ENCODE peak calls at places on chromosomes 2 and 18, in six cellular contexts. F is H9, Z is IMR-90, J is mesenchymal stem cell, D is H1, A is trophoblast cell. N is an unnamed sample.

GRCh38 chr2:217077841-217078407 is 218.1 kb upstream of the TNP1 start:
- DNase-seq in F (no peak), Z (peak; percentile 69), J (peak; percentile 62), D (no peak), A (no peak), N (no peak)

GRCh38 chr2:66434679-66435548 is at the start of gene MEIS1:
- DNase-seq in F (peak; percentile 90), Z (peak; percentile 100), J (peak; percentile 99), D (no peak), A (peak; percentile 89), N (no peak)

GRCh38 chr2:182416861-182417260 is 10.0 kb downstream of the PDE1A start:
- DNase-seq in F (no peak), Z (no peak), J (no peak), D (no peak), A (no peak), N (no peak)

GRCh38 chr2:55230551-55230950 is 1.5 kb downstream of the CLHC1 start:
- DNase-seq in F (no peak), Z (no peak), J (no peak), D (no peak), A (no peak), N (no peak)

GRCh38 chr2:187644991-187645390 is 90.8 kb upstream of the TFPI start:
- DNase-seq in F (no peak), Z (no peak), J (no peak), D (no peak), A (peak; percentile 18), N (no peak)

GRCh38 chr2:29250977-29251376 is 135.8 kb downstream of the CLIP4 start:
- DNase-seq in F (no peak), Z (no peak), J (no peak), D (no peak), A (no peak), N (no peak)

GRCh38 chr2:149715005-149715592 is 127.5 kb upstream of the MMADHC start:
- DNase-seq in F (peak; percentile 66), Z (peak; percentile 55), J (peak; percentile 56), D (peak; percentile 21), A (peak; percentile 59), N (peak; percentile 6)

GRCh38 chr2:102619414-102620319 is at the start of gene SLC9A2:
- DNase-seq in F (peak; percentile 68), Z (no peak), J (no peak), D (no peak), A (peak; percentile 55), N (peak; percentile 48)

GRCh38 chr2:40654346-40654745 is 202.5 kb upstream of the SLC8A1 start:
- DNase-seq in F (no peak), Z (no peak), J (no peak), D (no peak), A (no peak), N (no peak)

GRCh38 chr2:112938904-112939303 is 27.9 kb downstream of the IL37 start:
- DNase-seq in F (no peak), Z (peak; percentile 13), J (peak; percentile 17), D (no peak), A (no peak), N (no peak)

GRCh38 chr2:32852821-32853220 is 93.9 kb upstream of the LTBP1 start:
- DNase-seq in F (no peak), Z (no peak), J (no peak), D (no peak), A (no peak), N (no peak)

GRCh38 chr2:229901819-229902218 is 20.0 kb downstream of the TRIP12 start:
- DNase-seq in F (no peak), Z (peak; percentile 73), J (peak; percentile 69), D (no peak), A (peak; percentile 23), N (no peak)

GRCh38 chr18:9992300-9992987 is 78.6 kb downstream of the VAPA start:
- DNase-seq in F (no peak), Z (no peak), J (peak; percentile 44), D (no peak), A (no peak), N (no peak)

GRCh38 chr2:550860-551259 is 126.3 kb downstream of the TMEM18 start:
- DNase-seq in F (no peak), Z (no peak), J (no peak), D (no peak), A (no peak), N (no peak)

GRCh38 chr2:14749869-14750268 is 117.4 kb downstream of the LRATD1 start:
- DNase-seq in F (no peak), Z (peak; percentile 41), J (no peak), D (no peak), A (peak; percentile 26), N (no peak)

GRCh38 chr2:107633580-107634147 is 193.0 kb upstream of the RGPD4 start:
- DNase-seq in F (no peak), Z (peak; percentile 85), J (peak; percentile 84), D (no peak), A (peak; percentile 63), N (no peak)

GRCh38 chr2:46232860-46233259 is 64.3 kb upstream of the EPAS1 start:
- DNase-seq in F (no peak), Z (no peak), J (no peak), D (no peak), A (no peak), N (no peak)

GRCh38 chr18:58394607-58395425 is 234.1 kb downstream of the ALPK2 start:
- DNase-seq in F (peak; percentile 11), Z (peak; percentile 46), J (peak; percentile 21), D (no peak), A (no peak), N (no peak)

GRCh38 chr2:64831134-64831976 is 157.8 kb upstream of the SLC1A4 start:
- DNase-seq in F (peak; percentile 85), Z (peak; percentile 89), J (peak; percentile 95), D (no peak), A (peak; percentile 98), N (peak; percentile 41)

GRCh38 chr2:218401834-218402370 is 2.2 kb downstream of the CTDSP1 start:
- DNase-seq in F (no peak), Z (no peak), J (no peak), D (no peak), A (no peak), N (no peak)

GRCh38 chr2:218400930-218401833 is 1.5 kb downstream of the CTDSP1 start:
- DNase-seq in F (no peak), Z (no peak), J (no peak), D (no peak), A (no peak), N (no peak)

GRCh38 chr2:218398437-218399390 is 954 bp upstream of the CTDSP1 start:
- DNase-seq in F (peak; percentile 39), Z (peak; percentile 45), J (peak; percentile 84), D (no peak), A (peak; percentile 69), N (peak; percentile 31)

GRCh38 chr2:218399391-218400166 is at the start of gene CTDSP1:
- DNase-seq in F (peak; percentile 95), Z (peak; percentile 96), J (peak; percentile 98), D (peak; percentile 76), A (peak; percentile 89), N (peak; percentile 91)

DNA sequence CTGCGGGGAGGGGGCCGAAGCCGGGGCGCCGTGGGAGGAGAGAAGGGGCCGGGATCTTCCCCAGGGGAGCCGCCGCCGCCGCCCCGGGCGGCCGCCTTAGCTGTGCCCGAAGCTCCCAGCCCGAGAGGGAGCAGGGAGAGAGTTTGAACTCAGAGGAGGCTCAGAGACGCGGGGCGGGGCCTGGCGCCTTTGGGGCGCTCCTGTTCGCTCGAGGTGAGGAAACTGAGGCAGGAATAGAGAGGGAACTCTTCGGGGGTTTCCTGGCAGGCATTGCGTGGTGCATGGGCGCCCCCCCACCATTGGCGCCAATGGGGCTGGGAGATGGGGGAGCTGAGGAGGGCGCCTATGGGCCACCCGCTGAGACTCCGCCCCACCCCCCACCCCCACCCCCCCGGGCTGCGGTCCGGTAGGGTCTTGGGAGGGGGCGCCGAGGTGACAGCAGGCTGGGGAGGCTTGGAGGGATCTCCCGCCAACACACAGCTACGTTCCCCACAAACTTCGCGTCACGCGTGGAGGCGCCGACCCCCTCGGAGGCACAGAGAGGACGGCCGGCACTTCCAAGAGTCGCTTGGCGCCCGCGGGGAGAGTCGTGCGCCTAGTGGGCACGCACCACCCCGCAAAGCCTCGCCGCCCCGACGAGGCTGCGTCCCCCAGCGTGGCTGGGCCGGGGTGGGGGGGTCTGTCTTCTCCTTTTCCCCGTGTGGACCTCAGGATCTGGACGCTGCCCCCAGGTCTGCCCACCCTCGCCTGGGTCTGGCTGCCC is 680 bp downstream of the CTDSP1 start:
- DNase-seq in F (peak; percentile 60), Z (no peak), J (peak; percentile 47), D (no peak), A (peak; percentile 31), N (peak; percentile 30)
- H3K18ac ChIP-seq in F (no peak overlapping the region), Z (peak overlapping the region; percentile 53), J (peak overlapping the region; percentile 91), D (peak overlapping the region; percentile 93), A (peak overlapping the region; percentile 93), N (peak overlapping the region; percentile 98)

GRCh38 chr2:62641410-62641843 is 64.1 kb upstream of the EHBP1 start:
- DNase-seq in F (no peak), Z (no peak), J (peak; percentile 39), D (no peak), A (no peak), N (no peak)
- H2AFZ ChIP-seq in F (no peak overlapping the region), Z (no peak overlapping the region), J (no peak overlapping the region), D (no peak overlapping the region), A (no peak overlapping the region), N (no peak overlapping the region)

DNA sequence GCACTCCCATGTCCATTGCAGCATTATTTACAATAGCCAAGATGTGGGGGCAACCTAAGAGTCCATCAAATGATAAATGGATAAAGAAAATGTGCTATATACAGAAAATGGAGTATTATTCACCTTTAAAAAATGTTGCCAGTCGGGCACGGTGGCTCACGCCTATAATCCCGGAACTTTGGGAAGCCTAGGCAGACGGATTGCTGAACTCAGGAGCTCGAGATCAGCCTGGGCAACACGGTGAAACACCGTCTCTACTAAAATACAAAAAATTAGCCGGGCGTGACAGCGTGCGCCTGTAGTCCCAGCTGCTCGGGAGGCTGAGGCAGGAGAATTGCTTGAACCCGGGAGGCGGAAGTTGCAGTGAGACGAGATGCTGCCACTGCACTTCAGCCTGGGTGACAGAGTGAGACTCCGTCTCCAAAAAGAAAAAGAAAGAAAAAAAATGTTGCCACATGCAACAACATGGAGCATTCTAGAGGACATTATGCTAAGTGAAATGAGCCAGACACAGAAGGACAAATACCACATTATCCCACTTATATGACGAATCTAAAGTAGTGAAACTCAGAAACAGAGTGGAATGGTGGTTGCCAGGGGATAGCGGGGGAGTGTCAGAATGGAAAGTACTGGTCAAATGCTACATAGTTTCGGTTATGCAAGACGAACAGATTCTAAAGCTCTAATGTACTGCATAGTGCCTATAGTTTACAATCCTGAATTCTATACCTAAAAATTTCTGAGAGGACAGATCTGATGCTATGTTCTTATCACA is 1385.6 kb upstream of the TMEFF2 start:
- DNase-seq in F (no peak), Z (no peak), J (no peak), D (no peak), A (peak; percentile 62), N (no peak)
- H3K27ac ChIP-seq in F (no peak overlapping the region), Z (no peak overlapping the region), J (no peak overlapping the region), D (no peak overlapping the region), A (no peak overlapping the region), N (no peak overlapping the region)

DNA sequence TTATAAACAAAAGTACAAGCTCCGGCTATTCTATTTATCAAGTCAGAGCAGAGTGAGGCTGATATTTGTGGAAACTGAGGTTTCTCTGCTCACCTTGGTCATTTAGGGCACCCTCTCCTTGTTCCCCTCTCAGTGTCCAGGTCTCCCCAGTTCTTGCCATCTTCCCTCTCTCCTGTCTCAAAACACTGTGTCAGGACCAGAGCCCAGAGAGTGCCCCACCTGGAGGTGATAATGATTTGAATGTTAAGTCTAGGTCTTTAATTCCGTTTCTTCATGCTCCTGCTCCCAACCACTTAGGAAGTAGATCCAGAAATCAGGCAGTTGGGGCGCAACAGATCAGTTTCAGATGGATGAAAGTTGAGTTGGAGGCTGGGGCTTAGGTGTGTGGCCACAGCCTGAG is 9.2 kb upstream of the ADCY3 start:
- DNase-seq in F (no peak), Z (no peak), J (no peak), D (no peak), A (no peak), N (no peak)
- H3K18ac ChIP-seq in F (no peak overlapping the region), Z (no peak overlapping the region), J (no peak overlapping the region), D (no peak overlapping the region), A (no peak overlapping the region), N (no peak overlapping the region)

N was measured in neuronal stem cell.